ENCODE peak calls at places on chromosomes 1 and 21, in eight cellular contexts. C, D, I, A, R, X, B and W are unnamed samples.

GRCh38 chr21:31161157-31161556 is 122.9 kb upstream of the KRTAP19-8 start:
- DNase-seq in C (no peak), D (no peak), I (peak), A (no peak), R (no peak), X (no peak), B (peak), W (no peak)

GRCh38 chr1:234721476-234722266 is 111.7 kb upstream of the IRF2BP2 start:
- DNase-seq in C (no peak), D (peak), I (no peak), A (peak), R (peak), X (peak), B (peak), W (no peak)

GRCh38 chr1:45643341-45643740 is 19.5 kb upstream of the CCDC17 start:
- DNase-seq in C (no peak), D (no peak), I (no peak), A (no peak), R (no peak), X (no peak), B (no peak), W (no peak)

GRCh38 chr1:189607477-189608096 is 870.1 kb downstream of the BRINP3 start:
- DNase-seq in C (no peak), D (no peak), I (no peak), A (no peak), R (no peak), X (no peak), B (no peak), W (no peak)

GRCh38 chr1:14282583-14283186 is 315.8 kb upstream of the KAZN start:
- DNase-seq in C (no peak), D (no peak), I (no peak), A (no peak), R (no peak), X (peak), B (peak), W (no peak)

GRCh38 chr1:204744102-204744501 is 58.6 kb upstream of the LRRN2 start:
- DNase-seq in C (no peak), D (no peak), I (no peak), A (no peak), R (no peak), X (peak), B (no peak), W (no peak)

GRCh38 chr1:67713071-67713806 is 28.2 kb downstream of the GADD45A start:
- DNase-seq in C (peak), D (no peak), I (peak), A (no peak), R (peak), X (no peak), B (peak), W (no peak)

GRCh38 chr1:10672376-10673050 is 123.9 kb downstream of the CASZ1 start:
- DNase-seq in C (no peak), D (no peak), I (no peak), A (no peak), R (no peak), X (no peak), B (no peak), W (no peak)

GRCh38 chr1:80640978-80641377 is 1159.8 kb upstream of the ADGRL2 start:
- DNase-seq in C (no peak), D (no peak), I (no peak), A (no peak), R (no peak), X (no peak), B (no peak), W (peak)

GRCh38 chr1:53093778-53094532 is 31.9 kb downstream of the PODN start:
- DNase-seq in C (no peak), D (no peak), I (no peak), A (no peak), R (no peak), X (no peak), B (no peak), W (no peak)

GRCh38 chr1:172351347-172351746 is 69.1 kb upstream of the C1orf105 start:
- DNase-seq in C (no peak), D (no peak), I (no peak), A (no peak), R (no peak), X (no peak), B (peak), W (no peak)

GRCh38 chr1:97820470-97821188 is 100.2 kb downstream of the DPYD start:
- DNase-seq in C (peak), D (no peak), I (no peak), A (no peak), R (no peak), X (no peak), B (peak), W (peak)

GRCh38 chr1:3222042-3222692 is 153.2 kb downstream of the PRDM16 start:
- DNase-seq in C (peak), D (peak), I (no peak), A (no peak), R (no peak), X (no peak), B (no peak), W (no peak)

GRCh38 chr1:48777219-48777895 is 666 bp upstream of the BEND5 start:
- DNase-seq in C (no peak), D (no peak), I (no peak), A (no peak), R (no peak), X (no peak), B (peak), W (no peak)

GRCh38 chr1:6348511-6349191 is 44.9 kb downstream of the ACOT7 start:
- DNase-seq in C (no peak), D (no peak), I (no peak), A (no peak), R (no peak), X (no peak), B (peak), W (no peak)

GRCh38 chr1:178532392-178532791 is 19.5 kb downstream of the TEX35 start:
- DNase-seq in C (peak), D (peak), I (peak), A (peak), R (peak), X (peak), B (peak), W (peak)